ENCODE peak calls at places on chromosomes 1 and 21, in five cellular contexts. One of them, this sample, is unnamed.

GRCh38 chr1:81477704-81478103 is 323.0 kb upstream of the ADGRL2 start:
- DNase-seq in heart left ventricle: no peak
- DNase-seq in esophagus squamous epithelium: no peak
- DNase-seq in GM12878: no peak
- DNase-seq in H54: peak
- DNase-seq in this sample: no peak

GRCh38 chr1:54228638-54229079 is 28.7 kb downstream of the MRPL37 start:
- DNase-seq in heart left ventricle: no peak
- DNase-seq in esophagus squamous epithelium: no peak
- DNase-seq in GM12878: no peak
- DNase-seq in H54: no peak
- DNase-seq in this sample: no peak

GRCh38 chr1:17909634-17910033 is 154.5 kb downstream of the ACTL8 start:
- DNase-seq in heart left ventricle: no peak
- DNase-seq in esophagus squamous epithelium: no peak
- DNase-seq in GM12878: no peak
- DNase-seq in H54: no peak
- DNase-seq in this sample: no peak

GRCh38 chr1:151158751-151159251 is 2.4 kb downstream of the TNFAIP8L2 start:
- DNase-seq in heart left ventricle: no peak
- DNase-seq in esophagus squamous epithelium: no peak
- DNase-seq in GM12878: no peak
- DNase-seq in H54: no peak
- DNase-seq in this sample: no peak

GRCh38 chr1:116161877-116162390 is 50.7 kb downstream of the MAB21L3 start:
- DNase-seq in heart left ventricle: no peak
- DNase-seq in esophagus squamous epithelium: no peak
- DNase-seq in GM12878: no peak
- DNase-seq in H54: no peak
- DNase-seq in this sample: no peak

GRCh38 chr1:80155371-80155770 is 1148.8 kb upstream of the ADGRL4 start:
- DNase-seq in heart left ventricle: no peak
- DNase-seq in esophagus squamous epithelium: no peak
- DNase-seq in GM12878: no peak
- DNase-seq in H54: no peak
- DNase-seq in this sample: no peak

GRCh38 chr1:29453502-29454240 is 217.3 kb downstream of the PTPRU start:
- DNase-seq in heart left ventricle: no peak
- DNase-seq in esophagus squamous epithelium: no peak
- DNase-seq in GM12878: no peak
- DNase-seq in H54: peak
- DNase-seq in this sample: no peak

GRCh38 chr1:170885551-170885950 is 49.8 kb upstream of the MROH9 start:
- DNase-seq in heart left ventricle: no peak
- DNase-seq in esophagus squamous epithelium: no peak
- DNase-seq in GM12878: no peak
- DNase-seq in H54: no peak
- DNase-seq in this sample: no peak

GRCh38 chr1:18316764-18317163 is 164.0 kb upstream of the KLHDC7A start:
- DNase-seq in heart left ventricle: no peak
- DNase-seq in esophagus squamous epithelium: no peak
- DNase-seq in GM12878: no peak
- DNase-seq in H54: no peak
- DNase-seq in this sample: no peak

GRCh38 chr1:184854036-184854435 is 99.4 kb upstream of the EDEM3 start:
- DNase-seq in heart left ventricle: no peak
- DNase-seq in esophagus squamous epithelium: no peak
- DNase-seq in GM12878: no peak
- DNase-seq in H54: no peak
- DNase-seq in this sample: no peak

GRCh38 chr1:155931332-155932038 is 2.7 kb downstream of the KHDC4 start:
- DNase-seq in heart left ventricle: no peak
- DNase-seq in esophagus squamous epithelium: no peak
- DNase-seq in GM12878: no peak
- DNase-seq in H54: no peak
- DNase-seq in this sample: peak

GRCh38 chr1:198465201-198466144 is 75.0 kb downstream of the ATP6V1G3 start:
- DNase-seq in heart left ventricle: no peak
- DNase-seq in esophagus squamous epithelium: no peak
- DNase-seq in GM12878: no peak
- DNase-seq in H54: no peak
- DNase-seq in this sample: no peak

GRCh38 chr1:150150511-150151021 is 850 bp downstream of the PLEKHO1 start:
- DNase-seq in heart left ventricle: peak
- DNase-seq in esophagus squamous epithelium: no peak
- DNase-seq in GM12878: no peak
- DNase-seq in H54: no peak
- DNase-seq in this sample: peak

GRCh38 chr1:227759345-227760300 is 24.4 kb downstream of the SNAP47 start:
- DNase-seq in heart left ventricle: peak
- DNase-seq in esophagus squamous epithelium: no peak
- DNase-seq in GM12878: no peak
- DNase-seq in H54: peak
- DNase-seq in this sample: peak

GRCh38 chr1:116352349-116352813 is 20.7 kb upstream of the ATP1A1 start:
- DNase-seq in heart left ventricle: no peak
- DNase-seq in esophagus squamous epithelium: no peak
- DNase-seq in GM12878: no peak
- DNase-seq in H54: no peak
- DNase-seq in this sample: no peak

GRCh38 chr1:221308534-221309511 is 429.6 kb downstream of the HLX start:
- DNase-seq in heart left ventricle: no peak
- DNase-seq in esophagus squamous epithelium: no peak
- DNase-seq in GM12878: no peak
- DNase-seq in H54: no peak
- DNase-seq in this sample: no peak

GRCh38 chr21:29730281-29730680 is 209.5 kb downstream of the GRIK1 start:
- DNase-seq in heart left ventricle: no peak
- DNase-seq in esophagus squamous epithelium: no peak
- DNase-seq in GM12878: no peak
- DNase-seq in H54: no peak
- DNase-seq in this sample: no peak

GRCh38 chr1:107244734-107245495 is 104.1 kb downstream of the NTNG1 start:
- DNase-seq in heart left ventricle: no peak
- DNase-seq in esophagus squamous epithelium: no peak
- DNase-seq in GM12878: no peak
- DNase-seq in H54: no peak
- DNase-seq in this sample: no peak

GRCh38 chr1:11736746-11737639 is 1.1 kb downstream of the AGTRAP start:
- DNase-seq in heart left ventricle: no peak
- DNase-seq in esophagus squamous epithelium: no peak
- DNase-seq in GM12878: no peak
- DNase-seq in H54: peak
- DNase-seq in this sample: peak
- TF ChIP-seq POLR2A in heart left ventricle: no peak
- TF ChIP-seq POLR2A in esophagus squamous epithelium: no peak
- TF ChIP-seq POLR2A in GM12878: no peak
- TF ChIP-seq POLR2A in H54: no peak
- TF ChIP-seq POLR2A in this sample: no peak

DNA sequence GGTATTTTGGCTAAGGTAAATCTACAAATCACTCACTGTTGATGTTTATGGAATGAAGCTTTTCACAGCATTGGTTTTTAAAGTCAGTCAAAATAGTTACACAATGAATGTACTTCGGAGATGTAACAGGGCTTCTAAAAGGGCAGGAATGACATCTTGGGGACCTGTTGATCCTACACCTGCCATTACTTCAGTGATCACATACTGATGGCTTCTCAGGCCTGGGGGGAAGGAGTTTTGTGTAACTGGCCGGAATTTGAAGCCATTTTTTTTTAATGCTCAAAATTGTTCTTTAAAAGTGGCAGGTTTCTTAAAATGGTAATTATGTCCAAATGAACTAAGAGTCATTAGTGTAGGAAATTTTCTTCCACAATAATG is 11.2 kb downstream of the RPL5 start:
- DNase-seq in heart left ventricle: no peak
- DNase-seq in esophagus squamous epithelium: no peak
- DNase-seq in GM12878: no peak
- DNase-seq in H54: no peak
- DNase-seq in this sample: no peak
- TF ChIP-seq POLR2A in heart left ventricle: no peak
- TF ChIP-seq POLR2A in esophagus squamous epithelium: no peak
- TF ChIP-seq POLR2A in GM12878: no peak
- TF ChIP-seq POLR2A in H54: no peak
- TF ChIP-seq POLR2A in this sample: no peak

GRCh38 chr1:11013160-11013531 is 692 bp downstream of the TARDBP start:
- DNase-seq in heart left ventricle: no peak
- DNase-seq in esophagus squamous epithelium: no peak
- DNase-seq in GM12878: no peak
- DNase-seq in H54: no peak
- DNase-seq in this sample: no peak

GRCh38 chr1:11012260-11013159 is at the start of gene TARDBP:
- DNase-seq in heart left ventricle: peak
- DNase-seq in esophagus squamous epithelium: peak
- DNase-seq in GM12878: peak
- DNase-seq in H54: peak
- DNase-seq in this sample: peak
- TF ChIP-seq POLR2A in heart left ventricle: peak
- TF ChIP-seq POLR2A in esophagus squamous epithelium: no peak
- TF ChIP-seq POLR2A in GM12878: peak
- TF ChIP-seq POLR2A in H54: peak
- TF ChIP-seq POLR2A in this sample: peak

GRCh38 chr1:120954736-120955135 is 65.2 kb downstream of the PPIAL4A start:
- DNase-seq in heart left ventricle: no peak
- DNase-seq in esophagus squamous epithelium: no peak
- DNase-seq in GM12878: no peak
- DNase-seq in H54: no peak
- DNase-seq in this sample: no peak
- TF ChIP-seq POLR2A in heart left ventricle: no peak
- TF ChIP-seq POLR2A in esophagus squamous epithelium: no peak
- TF ChIP-seq POLR2A in GM12878: no peak
- TF ChIP-seq POLR2A in H54: no peak
- TF ChIP-seq POLR2A in this sample: no peak

GRCh38 chr21:34076835-34077234 is 3.5 kb downstream of the MRPS6 start:
- DNase-seq in heart left ventricle: no peak
- DNase-seq in esophagus squamous epithelium: no peak
- DNase-seq in GM12878: no peak
- DNase-seq in H54: no peak
- DNase-seq in this sample: no peak
- TF ChIP-seq POLR2A in heart left ventricle: no peak
- TF ChIP-seq POLR2A in esophagus squamous epithelium: no peak
- TF ChIP-seq POLR2A in GM12878: no peak
- TF ChIP-seq POLR2A in H54: no peak
- TF ChIP-seq POLR2A in this sample: no peak

DNA sequence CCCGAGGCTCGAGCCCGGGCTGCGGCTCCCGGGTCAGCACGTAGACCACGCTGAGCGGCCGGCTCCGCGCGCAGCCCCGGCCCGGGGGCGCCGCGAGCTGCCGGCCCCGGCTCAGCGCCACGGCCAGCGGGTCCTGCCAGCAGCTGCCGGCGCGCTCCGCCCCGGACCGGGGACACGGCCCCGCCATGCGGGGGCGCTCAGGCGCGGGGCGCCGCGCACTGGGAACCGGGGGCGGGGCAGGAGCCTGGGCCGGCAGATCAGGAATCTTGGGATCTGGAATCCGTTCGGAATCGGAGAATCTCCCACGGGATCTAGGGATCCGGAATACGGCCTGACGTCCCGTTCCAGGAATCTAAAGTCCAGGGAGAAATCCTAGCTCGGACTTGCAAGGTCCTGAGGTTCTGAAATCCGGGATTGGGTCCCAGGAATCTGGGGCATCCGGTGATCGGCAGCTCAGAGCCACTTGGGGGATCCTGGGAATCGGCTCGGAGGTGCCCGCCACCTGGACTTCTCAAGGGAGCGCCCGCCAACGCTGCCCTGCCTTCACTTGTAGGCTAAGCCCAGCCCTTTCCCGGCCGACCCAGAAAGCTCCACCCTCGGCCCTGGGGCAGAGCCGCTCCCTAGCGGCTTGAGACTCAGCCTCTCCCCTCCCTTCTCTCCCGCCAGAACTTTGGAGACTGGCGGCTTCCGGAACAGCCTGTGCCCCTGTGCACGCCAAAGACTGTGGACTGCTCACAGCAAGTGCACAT is at the start of gene MAP3K6:
- DNase-seq in heart left ventricle: peak
- DNase-seq in esophagus squamous epithelium: peak
- DNase-seq in GM12878: no peak
- DNase-seq in H54: peak
- DNase-seq in this sample: peak
- TF ChIP-seq POLR2A in heart left ventricle: peak
- TF ChIP-seq POLR2A in esophagus squamous epithelium: no peak
- TF ChIP-seq POLR2A in GM12878: no peak
- TF ChIP-seq POLR2A in H54: no peak
- TF ChIP-seq POLR2A in this sample: peak

GRCh38 chr21:36540700-36541099 is 60.8 kb upstream of the CLDN14 start:
- DNase-seq in heart left ventricle: no peak
- DNase-seq in esophagus squamous epithelium: no peak
- DNase-seq in GM12878: no peak
- DNase-seq in H54: no peak
- DNase-seq in this sample: no peak

GRCh38 chr21:36542312-36543101 is 62.6 kb upstream of the CLDN14 start:
- DNase-seq in heart left ventricle: no peak
- DNase-seq in esophagus squamous epithelium: no peak
- DNase-seq in GM12878: peak
- DNase-seq in H54: no peak
- DNase-seq in this sample: peak

GRCh38 chr21:36543924-36544323 is 64.0 kb upstream of the CLDN14 start:
- DNase-seq in heart left ventricle: no peak
- DNase-seq in esophagus squamous epithelium: no peak
- DNase-seq in GM12878: no peak
- DNase-seq in H54: no peak
- DNase-seq in this sample: no peak

GRCh38 chr21:36539434-36540150 is 59.7 kb upstream of the CLDN14 start:
- DNase-seq in heart left ventricle: no peak
- DNase-seq in esophagus squamous epithelium: no peak
- DNase-seq in GM12878: no peak
- DNase-seq in H54: no peak
- DNase-seq in this sample: no peak

DNA sequence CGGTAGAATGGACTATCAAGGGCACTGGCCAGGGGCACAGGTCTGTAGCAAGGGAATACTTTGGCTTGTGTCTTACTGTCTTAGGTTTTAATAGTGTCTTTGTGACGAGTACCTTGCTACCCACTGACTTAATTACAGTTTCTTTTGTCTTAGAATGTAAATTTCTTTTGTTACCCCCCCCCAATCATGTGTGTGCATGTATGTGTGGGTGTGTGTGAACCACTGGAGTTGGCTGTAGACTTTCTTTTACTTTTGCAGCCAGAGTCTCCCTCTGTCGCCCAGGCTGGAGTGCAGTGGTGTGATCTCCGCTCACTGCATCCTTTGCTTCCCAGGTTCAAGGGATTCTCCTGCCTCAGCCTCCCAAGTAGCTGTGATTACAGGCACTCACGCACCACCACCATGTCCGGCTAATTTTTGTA is 61.8 kb upstream of the CLDN14 start:
- DNase-seq in heart left ventricle: no peak
- DNase-seq in esophagus squamous epithelium: no peak
- DNase-seq in GM12878: no peak
- DNase-seq in H54: no peak
- DNase-seq in this sample: no peak
- TF ChIP-seq POLR2A in heart left ventricle: no peak
- TF ChIP-seq POLR2A in esophagus squamous epithelium: no peak
- TF ChIP-seq POLR2A in GM12878: no peak
- TF ChIP-seq POLR2A in H54: no peak
- TF ChIP-seq POLR2A in this sample: no peak

GRCh38 chr1:203278087-203278884 is 27.0 kb upstream of the BTG2 start:
- DNase-seq in heart left ventricle: peak
- DNase-seq in esophagus squamous epithelium: no peak
- DNase-seq in GM12878: no peak
- DNase-seq in H54: no peak
- DNase-seq in this sample: peak
- TF ChIP-seq POLR2A in heart left ventricle: peak
- TF ChIP-seq POLR2A in esophagus squamous epithelium: no peak
- TF ChIP-seq POLR2A in GM12878: peak
- TF ChIP-seq POLR2A in H54: no peak
- TF ChIP-seq POLR2A in this sample: peak

This sample was measured in transverse colon.